ENCODE peak calls at places on chromosomes 4 and X, in nine cellular contexts. One of them, this sample, is unnamed.

GRCh38 chr4:38449506-38450174 is 214.4 kb upstream of the KLF3 start:
- DNase-seq in activated gamma-delta T cell treated with Interleukin-2 at 50 U/mL for 16 hours: no peak
- DNase-seq in DND-41: no peak
- DNase-seq in Calu3: peak; percentile 47
- DNase-seq in germinal center: no peak
- DNase-seq in activated CD4-positive, CD25-positive, alpha-beta regulatory T cell: no peak
- DNase-seq in IMR-90: peak; percentile 5
- DNase-seq in stimulated activated CD8-positive, alpha-beta memory T cell treated with anti-CD3 and anti-CD28 coated beads, Interleukin-7, amount 100 ng/mL, for 24 hours: no peak
- DNase-seq in cardiac fibroblast: no peak
- DNase-seq in this sample: peak; percentile 20

GRCh38 chr4:15355464-15355863 is 72.4 kb upstream of the C1QTNF7 start:
- DNase-seq in activated gamma-delta T cell treated with Interleukin-2 at 50 U/mL for 16 hours: no peak
- DNase-seq in DND-41: no peak
- DNase-seq in Calu3: no peak
- DNase-seq in germinal center: no peak
- DNase-seq in activated CD4-positive, CD25-positive, alpha-beta regulatory T cell: no peak
- DNase-seq in IMR-90: no peak
- DNase-seq in stimulated activated CD8-positive, alpha-beta memory T cell treated with anti-CD3 and anti-CD28 coated beads, Interleukin-7, amount 100 ng/mL, for 24 hours: no peak
- DNase-seq in cardiac fibroblast: no peak
- DNase-seq in this sample: no peak

GRCh38 chr4:61831987-61832386 is 631.9 kb downstream of the ADGRL3 start:
- DNase-seq in activated gamma-delta T cell treated with Interleukin-2 at 50 U/mL for 16 hours: no peak
- DNase-seq in DND-41: no peak
- DNase-seq in Calu3: no peak
- DNase-seq in germinal center: no peak
- DNase-seq in activated CD4-positive, CD25-positive, alpha-beta regulatory T cell: no peak
- DNase-seq in IMR-90: no peak
- DNase-seq in stimulated activated CD8-positive, alpha-beta memory T cell treated with anti-CD3 and anti-CD28 coated beads, Interleukin-7, amount 100 ng/mL, for 24 hours: no peak
- DNase-seq in cardiac fibroblast: no peak
- DNase-seq in this sample: no peak

GRCh38 chrX:48456628-48457027 is 13.4 kb downstream of the SLC38A5 start:
- DNase-seq in activated gamma-delta T cell treated with Interleukin-2 at 50 U/mL for 16 hours: no peak
- DNase-seq in DND-41: no peak
- DNase-seq in Calu3: no peak
- DNase-seq in germinal center: no peak
- DNase-seq in activated CD4-positive, CD25-positive, alpha-beta regulatory T cell: no peak
- DNase-seq in IMR-90: no peak
- DNase-seq in stimulated activated CD8-positive, alpha-beta memory T cell treated with anti-CD3 and anti-CD28 coated beads, Interleukin-7, amount 100 ng/mL, for 24 hours: no peak
- DNase-seq in cardiac fibroblast: no peak
- DNase-seq in this sample: no peak

GRCh38 chrX:10633722-10634121 is 13.3 kb upstream of the MID1 start:
- DNase-seq in activated gamma-delta T cell treated with Interleukin-2 at 50 U/mL for 16 hours: no peak
- DNase-seq in DND-41: no peak
- DNase-seq in Calu3: peak; percentile 74
- DNase-seq in germinal center: no peak
- DNase-seq in activated CD4-positive, CD25-positive, alpha-beta regulatory T cell: no peak
- DNase-seq in IMR-90: peak; percentile 95
- DNase-seq in stimulated activated CD8-positive, alpha-beta memory T cell treated with anti-CD3 and anti-CD28 coated beads, Interleukin-7, amount 100 ng/mL, for 24 hours: no peak
- DNase-seq in cardiac fibroblast: peak; percentile 78
- DNase-seq in this sample: peak; percentile 40

GRCh38 chrX:98795636-98796035 is 1614.4 kb downstream of the PCDH19 start:
- DNase-seq in activated gamma-delta T cell treated with Interleukin-2 at 50 U/mL for 16 hours: no peak
- DNase-seq in DND-41: no peak
- DNase-seq in Calu3: no peak
- DNase-seq in germinal center: no peak
- DNase-seq in activated CD4-positive, CD25-positive, alpha-beta regulatory T cell: no peak
- DNase-seq in IMR-90: no peak
- DNase-seq in stimulated activated CD8-positive, alpha-beta memory T cell treated with anti-CD3 and anti-CD28 coated beads, Interleukin-7, amount 100 ng/mL, for 24 hours: no peak
- DNase-seq in cardiac fibroblast: peak; percentile 0
- DNase-seq in this sample: no peak

GRCh38 chrX:103817502-103817901 is 14.6 kb downstream of the RAB9B start:
- DNase-seq in activated gamma-delta T cell treated with Interleukin-2 at 50 U/mL for 16 hours: peak; percentile 21
- DNase-seq in DND-41: peak; percentile 15
- DNase-seq in Calu3: peak; percentile 43
- DNase-seq in germinal center: peak; percentile 14
- DNase-seq in activated CD4-positive, CD25-positive, alpha-beta regulatory T cell: no peak
- DNase-seq in IMR-90: peak; percentile 42
- DNase-seq in stimulated activated CD8-positive, alpha-beta memory T cell treated with anti-CD3 and anti-CD28 coated beads, Interleukin-7, amount 100 ng/mL, for 24 hours: no peak
- DNase-seq in cardiac fibroblast: peak; percentile 51
- DNase-seq in this sample: no peak

GRCh38 chr4:157421365-157421764 is 200.8 kb downstream of the GRIA2 start:
- DNase-seq in activated gamma-delta T cell treated with Interleukin-2 at 50 U/mL for 16 hours: no peak
- DNase-seq in DND-41: no peak
- DNase-seq in Calu3: no peak
- DNase-seq in germinal center: no peak
- DNase-seq in activated CD4-positive, CD25-positive, alpha-beta regulatory T cell: no peak
- DNase-seq in IMR-90: no peak
- DNase-seq in stimulated activated CD8-positive, alpha-beta memory T cell treated with anti-CD3 and anti-CD28 coated beads, Interleukin-7, amount 100 ng/mL, for 24 hours: no peak
- DNase-seq in cardiac fibroblast: no peak
- DNase-seq in this sample: no peak

GRCh38 chr4:111905511-111905910 is 239.7 kb upstream of the FAM241A start:
- DNase-seq in activated gamma-delta T cell treated with Interleukin-2 at 50 U/mL for 16 hours: no peak
- DNase-seq in DND-41: no peak
- DNase-seq in Calu3: no peak
- DNase-seq in germinal center: no peak
- DNase-seq in activated CD4-positive, CD25-positive, alpha-beta regulatory T cell: no peak
- DNase-seq in IMR-90: no peak
- DNase-seq in stimulated activated CD8-positive, alpha-beta memory T cell treated with anti-CD3 and anti-CD28 coated beads, Interleukin-7, amount 100 ng/mL, for 24 hours: no peak
- DNase-seq in cardiac fibroblast: no peak
- DNase-seq in this sample: no peak